ENCODE peak calls at places on chromosomes 11 and 22, in six cellular contexts. M is heart left ventricle, I is AG04449, E is BJ, K is stomach, V is upper lobe of right lung. C is an unnamed sample.

GRCh38 chr11:76314741-76315090 is 66.2 kb downstream of the THAP12 start:
- DNase-seq in M (no peak), I (peak), E (no peak), K (no peak), V (no peak), C (peak)

GRCh38 chr11:45834298-45834756 is 12.9 kb upstream of the CRY2 start:
- DNase-seq in M (no peak), I (no peak), E (no peak), K (peak), V (no peak), C (no peak)

GRCh38 chr11:124676386-124676785 is 2.7 kb downstream of the SPA17 start:
- DNase-seq in M (no peak), I (no peak), E (no peak), K (no peak), V (no peak), C (no peak)

GRCh38 chr11:36703055-36703404 is 105.0 kb upstream of the RAG2 start:
- DNase-seq in M (no peak), I (no peak), E (no peak), K (no peak), V (no peak), C (no peak)

GRCh38 chr11:99316761-99317475 is 296.2 kb downstream of the CNTN5 start:
- DNase-seq in M (peak), I (no peak), E (no peak), K (no peak), V (no peak), C (no peak)

GRCh38 chr22:40499187-40499753 is 128.9 kb downstream of the SGSM3 start:
- DNase-seq in M (no peak), I (peak), E (peak), K (peak), V (no peak), C (peak)

GRCh38 chr11:11304572-11304971 is 48.5 kb downstream of the CSNK2A3 start:
- DNase-seq in M (no peak), I (no peak), E (no peak), K (no peak), V (no peak), C (no peak)

GRCh38 chr22:44786136-44786535 is 33.8 kb downstream of the ARHGAP8 start:
- DNase-seq in M (no peak), I (no peak), E (no peak), K (no peak), V (no peak), C (no peak)

GRCh38 chr11:65767406-65767805 is 13.4 kb downstream of the AP5B1 start:
- DNase-seq in M (no peak), I (no peak), E (no peak), K (no peak), V (no peak), C (no peak)

GRCh38 chr11:101817536-101817935 is 97.3 kb upstream of the CEP126 start:
- DNase-seq in M (no peak), I (no peak), E (no peak), K (no peak), V (no peak), C (no peak)

GRCh38 chr11:55172734-55173415 is 89.1 kb upstream of the TRIM48 start:
- DNase-seq in M (peak), I (no peak), E (no peak), K (no peak), V (peak), C (no peak)

GRCh38 chr11:19829109-19829790 is 116.6 kb downstream of the NAV2 start:
- DNase-seq in M (no peak), I (no peak), E (no peak), K (no peak), V (no peak), C (no peak)

GRCh38 chr11:100629671-100630070 is 57.4 kb upstream of the ARHGAP42 start:
- DNase-seq in M (no peak), I (no peak), E (no peak), K (no peak), V (no peak), C (no peak)

GRCh38 chr11:10622957-10623787 is 54.7 kb upstream of the LYVE1 start:
- DNase-seq in M (peak), I (no peak), E (no peak), K (no peak), V (no peak), C (no peak)

GRCh38 chr11:68584097-68584496 is 100.2 kb upstream of the GAL start:
- DNase-seq in M (peak), I (no peak), E (no peak), K (peak), V (no peak), C (no peak)

GRCh38 chr11:30763951-30764350 is 177.8 kb upstream of the MPPED2 start:
- DNase-seq in M (no peak), I (no peak), E (no peak), K (no peak), V (no peak), C (no peak)

GRCh38 chr11:64000026-64000739 is 13.9 kb downstream of the OTUB1 start:
- DNase-seq in M (peak), I (no peak), E (no peak), K (peak), V (peak), C (peak)

GRCh38 chr11:19512621-19513020 is 200.0 kb upstream of the NAV2 start:
- DNase-seq in M (no peak), I (no peak), E (no peak), K (no peak), V (no peak), C (no peak)

GRCh38 chr11:19820100-19820499 is 107.5 kb downstream of the NAV2 start:
- DNase-seq in M (no peak), I (peak), E (no peak), K (no peak), V (peak), C (no peak)

GRCh38 chr11:129743029-129743846 is 72.4 kb upstream of the TMEM45B start:
- DNase-seq in M (no peak), I (no peak), E (no peak), K (peak), V (no peak), C (no peak)

GRCh38 chr22:21450858-21451331 is 16.3 kb upstream of the TMEM191C start:
- DNase-seq in M (no peak), I (no peak), E (no peak), K (peak), V (peak), C (no peak)

GRCh38 chr11:63845305-63845704 is 6.4 kb downstream of the MARK2 start:
- DNase-seq in M (no peak), I (no peak), E (peak), K (no peak), V (no peak), C (no peak)

GRCh38 chr11:32105871-32106312 is 15.0 kb downstream of the RCN1 start:
- DNase-seq in M (no peak), I (no peak), E (no peak), K (no peak), V (no peak), C (no peak)
- H3K4me3 ChIP-seq in M (no peak), I (no peak), E (no peak), K (no peak), V (no peak), C (no peak)

GRCh38 chr11:69636870-69637600 is 3.9 kb upstream of the CCND1 start:
- DNase-seq in M (no peak), I (no peak), E (no peak), K (no peak), V (peak), C (no peak)

GRCh38 chr11:69634590-69634989 is 6.4 kb upstream of the CCND1 start:
- DNase-seq in M (no peak), I (no peak), E (no peak), K (no peak), V (no peak), C (no peak)

GRCh38 chr11:69635210-69635609 is 5.7 kb upstream of the CCND1 start:
- DNase-seq in M (no peak), I (no peak), E (no peak), K (no peak), V (no peak), C (no peak)

GRCh38 chr11:69636512-69636866 is 4.5 kb upstream of the CCND1 start:
- DNase-seq in M (peak), I (no peak), E (peak), K (peak), V (peak), C (peak)

DNA sequence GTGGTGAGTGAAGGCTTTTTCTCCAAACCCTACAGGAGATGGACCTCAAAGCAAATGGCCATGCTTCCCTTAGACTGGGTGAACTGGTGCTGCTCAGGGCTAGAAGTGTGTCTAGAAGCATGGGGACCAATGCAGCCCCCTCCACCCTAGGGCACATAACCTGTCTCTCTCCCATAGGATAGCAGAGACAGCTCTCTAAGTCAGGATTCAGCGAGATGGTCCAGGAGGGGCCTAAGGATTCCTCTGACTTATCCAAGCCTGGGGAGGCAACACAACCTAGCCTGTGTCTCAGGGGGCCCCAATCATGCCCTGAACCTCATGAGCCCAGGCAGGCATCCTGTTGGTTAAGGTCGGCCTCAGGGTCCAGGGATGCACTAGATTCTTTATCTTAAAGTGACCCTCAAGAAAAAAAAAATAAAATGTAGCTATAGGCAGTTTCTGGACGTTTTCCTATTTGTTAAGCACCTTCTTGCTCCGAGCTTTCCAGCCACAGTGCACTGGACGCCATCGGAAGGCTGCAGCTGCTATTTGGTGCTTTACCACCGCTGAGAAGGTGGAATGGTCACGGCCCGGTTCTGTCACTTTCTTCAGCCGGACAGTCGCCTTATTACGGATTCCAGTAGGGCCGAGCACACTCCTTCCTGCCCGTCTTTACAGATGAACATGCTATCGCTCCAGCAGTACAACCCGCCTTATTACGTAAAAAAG is 5.0 kb upstream of the CCND1 start:
- DNase-seq in M (no peak), I (no peak), E (no peak), K (no peak), V (no peak), C (no peak)
- H3K4me3 ChIP-seq in M (no peak), I (peak), E (peak), K (peak), V (peak), C (peak)

GRCh38 chr22:38080847-38081635 is 2.9 kb downstream of the SLC16A8 start:
- DNase-seq in M (peak), I (no peak), E (no peak), K (peak), V (no peak), C (no peak)

GRCh38 chr22:38082986-38083710 is 836 bp downstream of the SLC16A8 start:
- DNase-seq in M (peak), I (no peak), E (no peak), K (no peak), V (no peak), C (no peak)

GRCh38 chr22:38080468-38080846 is 3.5 kb downstream of the SLC16A8 start:
- DNase-seq in M (peak), I (no peak), E (no peak), K (no peak), V (no peak), C (no peak)

GRCh38 chr22:38081636-38081940 is 2.4 kb downstream of the SLC16A8 start:
- DNase-seq in M (no peak), I (no peak), E (no peak), K (no peak), V (no peak), C (no peak)

DNA sequence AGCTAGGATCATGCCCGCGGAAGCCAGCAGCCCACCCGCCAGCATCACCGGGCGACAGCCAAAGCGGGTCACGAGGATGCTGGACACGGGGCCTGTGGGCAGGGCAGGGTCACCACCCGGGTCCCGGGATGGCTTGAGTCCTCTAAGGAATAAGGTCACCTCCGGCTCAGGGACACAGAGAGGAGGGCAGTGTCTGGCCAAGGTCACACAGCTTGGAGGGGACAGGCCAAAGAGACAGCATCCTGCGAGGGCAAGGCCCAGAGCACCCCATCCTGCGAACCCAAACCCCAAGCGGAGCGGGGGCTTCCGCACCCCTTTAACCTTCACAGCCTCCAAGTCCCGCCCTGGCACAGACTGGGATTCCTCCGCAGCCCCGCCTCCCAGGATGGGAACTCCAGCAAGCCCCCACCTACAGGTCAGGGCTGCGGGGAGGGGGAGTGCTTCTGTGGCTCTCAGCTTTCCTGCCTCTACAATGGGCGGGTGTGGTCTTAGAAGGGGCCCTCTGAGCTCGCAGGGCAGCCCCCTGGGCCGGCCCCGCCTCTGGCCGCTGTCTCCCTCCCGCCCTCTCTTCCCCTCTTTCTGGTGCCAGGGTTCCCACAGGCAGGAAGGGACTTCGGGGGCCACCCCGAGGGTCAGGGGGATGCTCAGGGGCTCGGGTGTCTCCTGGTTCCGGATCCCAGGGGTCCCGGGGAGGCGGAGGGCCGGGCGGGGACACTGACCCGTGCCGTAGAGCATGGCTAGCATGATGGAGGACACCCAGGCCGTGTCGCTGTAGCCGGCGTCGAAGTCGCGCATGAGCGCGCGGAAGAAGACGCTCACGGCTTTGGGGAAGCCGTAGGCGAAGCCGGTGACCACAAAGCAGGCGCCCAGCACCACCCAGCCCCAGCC is 1.8 kb downstream of the SLC16A8 start:
- DNase-seq in M (peak), I (no peak), E (no peak), K (no peak), V (no peak), C (no peak)
- H3K4me3 ChIP-seq in M (peak), I (no peak), E (no peak), K (peak), V (no peak), C (no peak)

GRCh38 chr11:126312903-126313460 is 9.1 kb downstream of the DCPS start:
- DNase-seq in M (no peak), I (no peak), E (no peak), K (no peak), V (no peak), C (no peak)

GRCh38 chr11:126313826-126314225 is 10.0 kb downstream of the DCPS start:
- DNase-seq in M (no peak), I (no peak), E (no peak), K (no peak), V (no peak), C (no peak)

GRCh38 chr11:126319374-126319740 is 15.5 kb downstream of the DCPS start:
- DNase-seq in M (no peak), I (no peak), E (no peak), K (no peak), V (no peak), C (no peak)

GRCh38 chr11:126318642-126319373 is 14.9 kb downstream of the DCPS start:
- DNase-seq in M (no peak), I (peak), E (peak), K (no peak), V (no peak), C (peak)

GRCh38 chr11:126317681-126318641 is 14.1 kb downstream of the DCPS start:
- DNase-seq in M (peak), I (peak), E (no peak), K (no peak), V (peak), C (no peak)
- H3K4me3 ChIP-seq in M (no peak), I (peak), E (peak), K (no peak), V (no peak), C (peak)

GRCh38 chr11:117723625-117724024 is 73.4 kb downstream of the DSCAML1 start:
- DNase-seq in M (no peak), I (no peak), E (no peak), K (no peak), V (peak), C (no peak)
- H3K4me3 ChIP-seq in M (no peak), I (no peak), E (no peak), K (no peak), V (no peak), C (no peak)

C was measured in AG09309.